ENCODE peak calls at places on chromosomes 2 and 18, in five cellular contexts. One of them, this sample, is unnamed.

GRCh38 chr2:241810304-241811208 is 1.6 kb downstream of the NEU4 start:
- DNase-seq in H1: peak
- DNase-seq in GM12878: no peak
- DNase-seq in HepG2: no peak
- DNase-seq in K562: no peak
- DNase-seq in this sample: no peak

GRCh38 chr18:75456277-75456676 is 28.8 kb upstream of the SMIM21 start:
- DNase-seq in HepG2: no peak
- DNase-seq in GM12878: no peak
- DNase-seq in K562: no peak
- DNase-seq in H1: no peak
- DNase-seq in this sample: no peak

GRCh38 chr2:226892729-226893128 is 56.9 kb downstream of the RHBDD1 start:
- DNase-seq in H1: no peak
- DNase-seq in GM12878: no peak
- DNase-seq in HepG2: no peak
- DNase-seq in K562: no peak
- DNase-seq in this sample: no peak

GRCh38 chr2:26355038-26355995 is 8.7 kb upstream of the ADGRF3 start:
- DNase-seq in GM12878: no peak
- DNase-seq in K562: peak
- DNase-seq in H1: no peak
- DNase-seq in HepG2: no peak
- DNase-seq in this sample: peak

GRCh38 chr2:3636586-3637310 is 21.3 kb upstream of the ALLC start:
- DNase-seq in H1: peak
- DNase-seq in GM12878: no peak
- DNase-seq in K562: no peak
- DNase-seq in HepG2: no peak
- DNase-seq in this sample: no peak

GRCh38 chr2:11553661-11554429 is 20.0 kb downstream of the GREB1 start:
- DNase-seq in K562: no peak
- DNase-seq in HepG2: no peak
- DNase-seq in H1: no peak
- DNase-seq in GM12878: no peak
- DNase-seq in this sample: no peak

GRCh38 chr2:54597153-54597827 is 126.2 kb upstream of the EML6 start:
- DNase-seq in K562: no peak
- DNase-seq in HepG2: no peak
- DNase-seq in GM12878: no peak
- DNase-seq in H1: no peak
- DNase-seq in this sample: no peak

GRCh38 chr2:58918138-58918537 is 677.0 kb upstream of the FANCL start:
- DNase-seq in H1: no peak
- DNase-seq in K562: no peak
- DNase-seq in GM12878: no peak
- DNase-seq in HepG2: no peak
- DNase-seq in this sample: no peak

GRCh38 chr2:162233197-162233596 is 10.0 kb downstream of the FAP start:
- DNase-seq in H1: no peak
- DNase-seq in K562: no peak
- DNase-seq in GM12878: no peak
- DNase-seq in HepG2: no peak
- DNase-seq in this sample: no peak

GRCh38 chr18:76959605-76960004 is 137.2 kb downstream of the ZNF236 start:
- DNase-seq in HepG2: no peak
- DNase-seq in H1: no peak
- DNase-seq in K562: no peak
- DNase-seq in GM12878: no peak
- DNase-seq in this sample: no peak

GRCh38 chr2:98140210-98140609 is 53.2 kb downstream of the VWA3B start:
- DNase-seq in GM12878: no peak
- DNase-seq in HepG2: no peak
- DNase-seq in K562: no peak
- DNase-seq in H1: no peak
- DNase-seq in this sample: no peak

GRCh38 chr18:11125372-11126315 is 23.7 kb downstream of the PIEZO2 start:
- DNase-seq in HepG2: no peak
- DNase-seq in K562: no peak
- DNase-seq in GM12878: no peak
- DNase-seq in H1: no peak
- DNase-seq in this sample: no peak

GRCh38 chr2:45337396-45337795 is 273.7 kb downstream of the SRBD1 start:
- DNase-seq in HepG2: no peak
- DNase-seq in GM12878: no peak
- DNase-seq in K562: no peak
- DNase-seq in H1: no peak
- DNase-seq in this sample: no peak

GRCh38 chr2:45334241-45334860 is 276.7 kb downstream of the SRBD1 start:
- DNase-seq in K562: no peak
- DNase-seq in GM12878: no peak
- DNase-seq in HepG2: no peak
- DNase-seq in H1: no peak
- DNase-seq in this sample: no peak

GRCh38 chr2:45344071-45344470 is 267.0 kb downstream of the SRBD1 start:
- DNase-seq in HepG2: no peak
- DNase-seq in H1: peak
- DNase-seq in GM12878: no peak
- DNase-seq in K562: no peak
- DNase-seq in this sample: no peak

GRCh38 chr2:45343618-45344017 is 267.4 kb downstream of the SRBD1 start:
- DNase-seq in HepG2: no peak
- DNase-seq in K562: no peak
- DNase-seq in H1: peak
- DNase-seq in GM12878: no peak
- DNase-seq in this sample: no peak

GRCh38 chr2:45339253-45339652 is 271.8 kb downstream of the SRBD1 start:
- DNase-seq in H1: no peak
- DNase-seq in GM12878: no peak
- DNase-seq in K562: no peak
- DNase-seq in HepG2: no peak
- DNase-seq in this sample: no peak
- TF ChIP-seq ZNF274 in H1: no peak
- TF ChIP-seq ZNF274 in GM12878: no peak
- TF ChIP-seq ZNF274 in K562: no peak
- TF ChIP-seq ZNF274 in HepG2: no peak
- TF ChIP-seq ZNF274 in this sample: no peak

DNA sequence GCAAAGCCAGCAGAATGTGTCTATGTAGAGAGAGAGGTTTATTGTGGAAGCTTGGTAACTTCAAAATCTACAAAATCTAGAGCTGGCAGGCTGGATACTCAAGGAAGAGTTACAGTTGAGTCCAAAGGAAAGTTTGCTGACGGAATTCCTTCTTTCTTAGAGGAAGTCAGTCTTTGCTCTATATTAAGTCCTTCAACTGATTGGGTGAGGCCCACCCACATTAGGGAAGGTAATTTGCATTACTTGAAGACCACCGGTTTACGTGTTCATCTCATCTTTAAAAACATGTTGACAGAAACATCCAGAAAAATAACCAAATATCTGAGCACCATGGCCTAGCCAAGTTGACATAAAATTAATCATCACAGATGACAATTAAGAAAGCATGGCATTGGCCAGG is 101.5 kb downstream of the TEX51 start:
- DNase-seq in K562: no peak
- DNase-seq in H1: no peak
- DNase-seq in HepG2: no peak
- DNase-seq in GM12878: no peak
- DNase-seq in this sample: no peak
- TF ChIP-seq RAD21 in K562: no peak
- TF ChIP-seq RAD21 in H1: no peak
- TF ChIP-seq RAD21 in HepG2: no peak
- TF ChIP-seq RAD21 in GM12878: no peak
- TF ChIP-seq RAD21 in this sample: no peak

GRCh38 chr2:120803764-120804335 is 68.2 kb downstream of the GLI2 start:
- DNase-seq in HepG2: no peak
- DNase-seq in K562: no peak
- DNase-seq in GM12878: no peak
- DNase-seq in H1: no peak
- DNase-seq in this sample: no peak
- TF ChIP-seq ZNF274 in HepG2: no peak
- TF ChIP-seq ZNF274 in K562: no peak
- TF ChIP-seq ZNF274 in GM12878: no peak
- TF ChIP-seq ZNF274 in H1: no peak
- TF ChIP-seq ZNF274 in this sample: no peak

GRCh38 chr18:63928331-63928730 is 20.6 kb downstream of the SERPINB10 start:
- DNase-seq in H1: no peak
- DNase-seq in K562: no peak
- DNase-seq in HepG2: no peak
- DNase-seq in GM12878: no peak
- DNase-seq in this sample: no peak
- TF ChIP-seq RAD21 in H1: no peak
- TF ChIP-seq RAD21 in K562: no peak
- TF ChIP-seq RAD21 in HepG2: no peak
- TF ChIP-seq RAD21 in GM12878: no peak
- TF ChIP-seq RAD21 in this sample: no peak

GRCh38 chr18:47969851-47970250 is 39.4 kb upstream of the SMAD2 start:
- DNase-seq in K562: no peak
- DNase-seq in HepG2: no peak
- DNase-seq in GM12878: no peak
- DNase-seq in H1: no peak
- DNase-seq in this sample: no peak
- TF ChIP-seq ZNF274 in K562: no peak
- TF ChIP-seq ZNF274 in HepG2: no peak
- TF ChIP-seq ZNF274 in GM12878: no peak
- TF ChIP-seq ZNF274 in H1: no peak
- TF ChIP-seq ZNF274 in this sample: no peak

GRCh38 chr2:28414583-28414982 is 21.9 kb downstream of the FOSL2 start:
- DNase-seq in GM12878: no peak
- DNase-seq in K562: no peak
- DNase-seq in HepG2: no peak
- DNase-seq in H1: no peak
- DNase-seq in this sample: no peak
- TF ChIP-seq RAD21 in GM12878: no peak
- TF ChIP-seq RAD21 in K562: no peak
- TF ChIP-seq RAD21 in HepG2: no peak
- TF ChIP-seq RAD21 in H1: no peak
- TF ChIP-seq RAD21 in this sample: no peak

DNA sequence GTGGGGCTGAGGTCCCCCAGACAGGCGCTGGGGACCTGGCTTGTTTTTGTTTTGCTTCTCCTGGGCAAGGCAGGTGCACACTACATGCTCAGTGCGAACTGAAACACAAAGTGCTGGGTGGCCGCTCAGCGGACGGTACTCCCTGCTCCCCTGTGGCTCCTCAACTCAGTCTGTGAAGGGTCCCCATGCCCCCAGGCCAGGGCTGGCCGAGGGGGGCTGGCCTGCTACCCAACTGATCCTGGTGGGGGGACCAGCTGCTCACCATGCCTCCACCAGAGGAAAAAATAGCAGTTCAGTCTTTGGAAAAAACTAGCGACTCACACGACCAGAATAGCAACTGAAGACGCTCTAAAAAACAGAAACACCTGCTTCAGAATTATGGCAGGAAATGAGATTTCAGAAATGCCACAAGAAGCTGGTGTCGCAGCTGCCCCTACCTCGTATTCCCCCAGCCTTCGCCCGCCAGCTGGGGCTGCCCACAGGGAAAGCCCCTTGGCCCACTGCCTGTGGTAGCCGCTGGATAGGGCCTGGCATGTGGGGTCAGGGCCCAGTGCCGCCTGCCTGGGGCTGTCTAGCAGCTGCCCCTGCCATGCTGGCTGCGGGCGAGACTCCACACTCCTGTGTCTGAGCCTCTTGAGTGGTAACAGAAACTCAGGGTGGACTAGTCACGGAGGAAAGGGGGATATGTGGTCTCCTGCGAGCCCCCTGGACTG is 43.7 kb downstream of the MEX3C start:
- DNase-seq in K562: no peak
- DNase-seq in H1: no peak
- DNase-seq in HepG2: no peak
- DNase-seq in GM12878: peak
- DNase-seq in this sample: no peak
- TF ChIP-seq ZNF274 in K562: no peak
- TF ChIP-seq ZNF274 in H1: no peak
- TF ChIP-seq ZNF274 in HepG2: no peak
- TF ChIP-seq ZNF274 in GM12878: no peak
- TF ChIP-seq ZNF274 in this sample: no peak

DNA sequence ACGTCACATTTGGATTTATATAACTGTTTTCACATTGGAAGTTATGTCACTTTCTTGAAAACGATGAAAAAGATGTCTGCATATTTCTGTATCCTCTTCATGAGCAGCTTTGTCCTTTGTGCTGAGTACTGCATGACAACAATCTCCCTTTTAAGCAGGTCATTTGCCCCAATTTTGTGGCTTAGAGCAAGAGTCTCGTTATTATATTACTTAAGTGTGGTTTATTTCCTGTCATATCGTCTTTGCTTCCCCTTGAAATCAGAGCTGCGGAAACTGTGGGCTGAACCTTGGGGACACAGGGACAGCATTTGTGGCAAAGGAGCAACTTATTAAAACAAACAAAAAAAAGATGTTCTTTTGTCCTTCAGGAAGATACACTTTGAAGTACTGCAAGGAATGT is 254.0 kb upstream of the DSEL start:
- DNase-seq in H1: no peak
- DNase-seq in HepG2: no peak
- DNase-seq in GM12878: no peak
- DNase-seq in K562: no peak
- DNase-seq in this sample: no peak
- TF ChIP-seq RAD21 in H1: no peak
- TF ChIP-seq RAD21 in HepG2: no peak
- TF ChIP-seq RAD21 in GM12878: no peak
- TF ChIP-seq RAD21 in K562: no peak
- TF ChIP-seq RAD21 in this sample: no peak

DNA sequence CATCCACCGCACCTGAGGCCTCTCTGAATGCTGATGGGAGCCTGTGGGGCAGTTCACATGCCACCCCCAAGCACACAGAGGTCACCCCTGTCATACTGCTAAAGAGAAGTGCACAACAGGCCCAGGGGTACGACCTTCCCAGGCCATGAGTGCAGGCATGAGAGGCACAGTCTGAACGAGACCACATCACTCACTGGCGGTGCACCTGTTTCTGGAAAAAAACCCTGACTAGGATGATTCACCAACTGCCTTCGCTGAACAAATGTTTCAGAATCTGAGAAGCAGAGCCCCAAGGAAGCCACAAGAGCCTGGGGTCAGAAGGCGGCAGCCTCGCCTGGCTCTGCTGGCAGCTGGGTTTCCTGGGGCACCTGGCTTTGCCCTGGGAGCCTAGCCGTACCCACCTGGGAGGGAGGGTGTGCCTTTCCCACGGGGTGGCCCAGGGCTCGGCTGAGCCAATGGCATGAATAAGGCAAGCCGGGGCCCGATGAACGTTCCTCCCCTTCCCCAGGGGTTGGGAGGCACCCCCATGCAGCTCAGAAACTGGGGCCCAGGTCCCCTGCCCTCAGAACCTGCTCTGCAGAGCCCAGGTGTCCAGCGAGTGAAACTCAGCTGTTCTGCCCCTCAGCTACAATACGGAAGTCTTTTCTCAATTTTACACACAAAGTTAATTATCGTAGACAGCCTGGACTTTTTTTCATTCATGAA is 73.8 kb downstream of the HDAC4 start:
- DNase-seq in HepG2: no peak
- DNase-seq in K562: no peak
- DNase-seq in H1: peak
- DNase-seq in GM12878: no peak
- DNase-seq in this sample: no peak
- TF ChIP-seq ZNF274 in HepG2: no peak
- TF ChIP-seq ZNF274 in K562: no peak
- TF ChIP-seq ZNF274 in H1: no peak
- TF ChIP-seq ZNF274 in GM12878: no peak
- TF ChIP-seq ZNF274 in this sample: no peak